ENCODE peak calls at places on chromosomes 16 and 17, in four cellular contexts. R is mucosa of gallbladder, H is fibroblast of the aortic adventitia, T is T-helper 9 cell. L is an unnamed sample.

GRCh38 chr16:88691924-88692560 is 5.7 kb upstream of the SNAI3 start:
- DNase-seq in R (no peak), H (no peak), T (no peak), L (no peak)

GRCh38 chr16:22123759-22124490 is 31.6 kb downstream of the VWA3A start:
- DNase-seq in R (no peak), H (no peak), T (no peak), L (no peak)

GRCh38 chr17:82875418-82875856 is 35.6 kb upstream of the ZNF750 start:
- DNase-seq in R (peak), H (no peak), T (no peak), L (no peak)

GRCh38 chr16:53945996-53946395 is 242.0 kb downstream of the FTO start:
- DNase-seq in R (no peak), H (peak), T (no peak), L (peak)

GRCh38 chr16:77723108-77723514 is 797 bp downstream of the NUDT7 start:
- DNase-seq in R (peak), H (peak), T (no peak), L (peak)

GRCh38 chr16:64969221-64969620 is 152.6 kb downstream of the CDH11 start:
- DNase-seq in R (no peak), H (peak), T (no peak), L (peak)

GRCh38 chr17:38750312-38751121 is 2.0 kb upstream of the PSMB3 start:
- DNase-seq in R (no peak), H (peak), T (no peak), L (no peak)

GRCh38 chr17:17810374-17811248 is 26.2 kb downstream of the SREBF1 start:
- DNase-seq in R (no peak), H (peak), T (no peak), L (peak)

GRCh38 chr16:63100082-63100481 is 1063.8 kb upstream of the CDH8 start:
- DNase-seq in R (no peak), H (no peak), T (no peak), L (no peak)

GRCh38 chr16:546909-547770 is 13.1 kb upstream of the PRR35 start:
- DNase-seq in R (peak), H (peak), T (peak), L (peak)

GRCh38 chr16:380837-381787 is 666 bp downstream of the PGAP6 start:
- DNase-seq in R (no peak), H (no peak), T (peak), L (no peak)

GRCh38 chr17:76670708-76671122 is 27.2 kb upstream of the ST6GALNAC1 start:
- DNase-seq in R (no peak), H (no peak), T (no peak), L (no peak)

GRCh38 chr17:42922335-42922734 is 21.7 kb downstream of the G6PC1 start:
- DNase-seq in R (no peak), H (no peak), T (no peak), L (no peak)

GRCh38 chr17:897970-898619 is 81.5 kb downstream of the NXN start:
- DNase-seq in R (no peak), H (no peak), T (no peak), L (no peak)

GRCh38 chr17:76545918-76546555 is 6.2 kb downstream of the PRCD start:
- DNase-seq in R (no peak), H (no peak), T (no peak), L (no peak)

GRCh38 chr17:61335845-61336655 is 63.6 kb upstream of the TBX2 start:
- DNase-seq in R (peak), H (peak), T (no peak), L (peak)